ENCODE peak calls at places on chromosomes 13 and 19, in seven cellular contexts. T is neural progenitor cell, H is kidney, E is choroid plexus epithelial cell, I is cardiac muscle cell, L is A549, R is fibroblast of lung. B is an unnamed sample.

GRCh38 chr19:15379996-15380647 is 535 bp upstream of the AKAP8 start:
- DNase-seq in T (no peak), H (peak; percentile 91), E (peak; percentile 42), I (peak; percentile 52), L (peak; percentile 74), R (peak; percentile 37), B (peak; percentile 61)

GRCh38 chr13:39422845-39423565 is 180.0 kb downstream of the LHFPL6 start:
- DNase-seq in T (no peak), H (no peak), E (peak; percentile 61), I (peak; percentile 67), L (no peak), R (peak; percentile 30), B (peak; percentile 32)

GRCh38 chr19:35663981-35664380 is 2.3 kb upstream of the UPK1A start:
- DNase-seq in T (no peak), H (no peak), E (no peak), I (no peak), L (no peak), R (no peak), B (no peak)

GRCh38 chr13:23963184-23963931 is 66.1 kb upstream of the C1QTNF9B start:
- DNase-seq in T (no peak), H (no peak), E (no peak), I (no peak), L (no peak), R (no peak), B (no peak)

GRCh38 chr19:33821871-33822270 is 25.2 kb downstream of the KCTD15 start:
- DNase-seq in T (no peak), H (no peak), E (no peak), I (no peak), L (no peak), R (no peak), B (peak; percentile 40)

GRCh38 chr13:75378301-75378700 is 103.7 kb downstream of the TBC1D4 start:
- DNase-seq in T (no peak), H (no peak), E (no peak), I (no peak), L (no peak), R (no peak), B (no peak)

GRCh38 chr13:54194233-54195024 is 1165.8 kb downstream of the OLFM4 start:
- DNase-seq in T (no peak), H (no peak), E (no peak), I (no peak), L (no peak), R (no peak), B (no peak)

GRCh38 chr19:19230505-19230904 is 18.7 kb downstream of the NCAN start:
- DNase-seq in T (no peak), H (no peak), E (no peak), I (no peak), L (no peak), R (no peak), B (no peak)

GRCh38 chr13:37870489-37870845 is 895 bp upstream of the TRPC4 start:
- DNase-seq in T (no peak), H (no peak), E (no peak), I (no peak), L (no peak), R (no peak), B (no peak)
- TF ChIP-seq CTCF in T (no peak), H (no peak), E (no peak), I (no peak), L (no peak), R (no peak), B (no peak)

DNA sequence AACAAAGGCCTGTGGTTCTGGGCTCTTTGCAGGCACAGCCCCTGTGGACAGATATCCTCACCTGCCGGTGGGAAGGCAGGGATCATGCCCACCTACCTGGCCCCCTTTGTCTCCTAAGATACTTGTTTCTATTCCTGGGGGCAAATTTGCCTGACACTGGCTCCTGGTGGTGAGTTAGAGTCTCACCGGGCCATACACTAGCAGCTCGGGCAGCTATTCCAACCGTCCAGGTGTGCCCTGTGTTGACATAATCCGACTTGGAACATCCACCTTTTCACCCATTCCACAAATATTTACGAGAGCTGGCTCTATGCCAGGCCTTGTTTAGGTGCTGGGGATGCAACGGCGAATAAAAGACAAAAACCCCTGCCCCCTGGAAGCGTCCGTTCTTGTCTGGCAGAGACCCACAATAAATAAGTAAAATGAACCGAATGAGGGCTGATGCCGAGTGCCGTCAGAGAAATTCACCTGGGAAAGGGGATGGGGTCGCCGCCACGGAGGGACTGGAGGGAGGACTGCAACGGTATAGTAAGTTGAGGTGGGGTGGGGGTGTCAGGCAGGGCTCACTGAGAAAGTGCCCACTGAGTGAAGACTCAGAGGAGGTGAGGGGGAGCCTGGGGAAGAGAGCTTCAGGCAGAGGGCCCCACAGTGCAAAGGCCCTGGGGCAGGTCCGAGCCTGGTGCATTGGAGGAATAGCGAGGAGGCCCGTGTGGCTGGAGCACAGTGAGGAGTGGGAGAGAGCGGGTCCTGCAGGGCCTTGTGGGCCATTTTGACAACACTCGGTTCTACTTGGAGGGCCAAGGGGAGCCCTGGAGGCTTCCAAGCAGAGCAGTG is 43.2 kb upstream of the RANBP3 start:
- DNase-seq in T (no peak), H (peak; percentile 34), E (no peak), I (no peak), L (no peak), R (no peak), B (no peak)
- TF ChIP-seq CTCF in T (no peak), H (no peak), E (peak; percentile 16), I (peak; percentile 5), L (no peak), R (no peak), B (no peak)

GRCh38 chr13:28796938-28797257 is 23.2 kb upstream of the MTUS2 start:
- DNase-seq in T (no peak), H (no peak), E (no peak), I (no peak), L (no peak), R (no peak), B (no peak)

GRCh38 chr13:28792992-28793391 is 27.1 kb upstream of the MTUS2 start:
- DNase-seq in T (no peak), H (no peak), E (peak; percentile 79), I (peak; percentile 77), L (no peak), R (peak; percentile 18), B (no peak)

DNA sequence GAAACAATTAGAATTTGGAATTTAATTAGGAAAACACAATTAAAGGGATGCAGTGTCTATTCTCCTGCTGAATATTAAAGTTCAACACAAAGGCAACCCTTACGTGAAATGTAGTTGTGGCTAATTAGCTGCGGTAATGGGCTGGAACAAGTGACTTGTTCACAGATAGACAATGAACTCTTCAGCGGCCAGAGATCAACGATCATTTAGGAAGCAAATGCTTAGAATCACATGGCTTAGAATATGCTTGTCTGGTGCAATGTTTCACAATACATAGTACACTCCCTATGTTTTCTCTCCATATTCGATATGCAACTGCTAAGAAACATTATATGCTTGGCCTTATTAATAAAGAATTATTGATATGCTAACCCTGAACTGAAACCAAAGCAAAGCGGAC is 25.8 kb upstream of the MTUS2 start:
- DNase-seq in T (no peak), H (no peak), E (no peak), I (no peak), L (no peak), R (no peak), B (no peak)
- TF ChIP-seq CTCF in T (no peak), H (no peak), E (no peak), I (no peak), L (no peak), R (no peak), B (no peak)

DNA sequence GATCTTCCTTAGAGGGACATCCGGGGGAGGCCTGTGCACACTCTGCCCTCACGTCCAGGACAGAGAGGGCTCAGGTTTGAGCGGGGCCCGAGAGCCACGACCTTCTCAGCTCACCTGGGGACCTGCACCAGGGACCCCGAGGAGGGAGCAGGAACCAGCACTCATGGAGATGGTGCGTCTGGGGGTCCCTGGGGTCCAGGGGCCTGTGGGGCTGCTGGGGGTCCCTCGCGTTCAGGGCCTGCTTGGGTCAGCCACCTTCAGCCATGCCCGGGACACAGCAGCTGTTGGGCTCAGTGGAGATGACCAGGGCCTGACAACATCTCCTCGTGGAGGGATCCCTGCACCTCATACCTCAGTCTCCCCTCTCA is 47.1 kb downstream of the TMEM255B start:
- DNase-seq in T (no peak), H (peak; percentile 48), E (no peak), I (no peak), L (no peak), R (no peak), B (no peak)
- TF ChIP-seq CTCF in T (no peak), H (no peak), E (no peak), I (no peak), L (no peak), R (no peak), B (no peak)

GRCh38 chr13:65555973-65556372 is 1674.2 kb downstream of the PCDH9 start:
- DNase-seq in T (no peak), H (no peak), E (no peak), I (no peak), L (no peak), R (no peak), B (no peak)

GRCh38 chr13:65553328-65553727 is 1676.8 kb downstream of the PCDH9 start:
- DNase-seq in T (peak; percentile 3), H (peak; percentile 41), E (no peak), I (no peak), L (no peak), R (no peak), B (no peak)

GRCh38 chr13:65551208-65551607 is 1678.9 kb downstream of the PCDH9 start:
- DNase-seq in T (no peak), H (no peak), E (no peak), I (no peak), L (no peak), R (no peak), B (no peak)
- TF ChIP-seq CTCF in T (no peak), H (no peak), E (no peak), I (no peak), L (no peak), R (no peak), B (no peak)

GRCh38 chr13:19845758-19846157 is 17.7 kb downstream of the ZMYM5 start:
- DNase-seq in T (no peak), H (no peak), E (peak; percentile 97), I (peak; percentile 96), L (peak; percentile 76), R (peak; percentile 99), B (peak; percentile 97)
- TF ChIP-seq CTCF in T (no peak), H (no peak), E (no peak), I (no peak), L (no peak), R (no peak), B (no peak)

DNA sequence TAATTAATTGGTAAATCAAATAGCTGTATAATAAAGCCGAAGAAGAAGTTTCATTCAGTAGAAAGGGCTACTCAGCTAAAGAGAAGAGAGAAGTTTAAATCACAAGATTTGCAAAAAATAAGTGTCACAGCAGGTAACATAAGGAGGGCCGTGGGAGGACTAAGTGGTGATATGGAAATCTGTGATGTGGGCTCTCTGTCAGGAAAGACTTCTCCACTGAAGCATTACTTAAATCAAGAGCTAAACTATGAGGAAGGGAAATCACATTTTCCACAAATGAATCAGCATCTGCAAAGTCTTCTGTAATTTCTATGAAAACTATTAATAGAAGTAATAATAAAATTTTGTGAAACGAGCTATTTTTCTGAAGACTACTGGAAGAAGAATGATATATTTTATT is 153.8 kb downstream of the PCDH9 start:
- DNase-seq in T (no peak), H (no peak), E (peak; percentile 60), I (no peak), L (no peak), R (no peak), B (no peak)
- TF ChIP-seq CTCF in T (no peak), H (no peak), E (no peak), I (no peak), L (no peak), R (no peak), B (no peak)